ENCODE peak calls at places on chromosome 10, in four cellular contexts. One of them, this sample, is unnamed.

GRCh38 chr10:44054046-44054445 is 330.9 kb downstream of the CXCL12 start:
- DNase-seq in heart left ventricle: no peak
- DNase-seq in psoas muscle: no peak
- DNase-seq in pancreas: no peak
- DNase-seq in this sample: no peak

GRCh38 chr10:28838908-28839307 is 161.6 kb downstream of the BAMBI start:
- DNase-seq in pancreas: no peak
- DNase-seq in psoas muscle: no peak
- DNase-seq in heart left ventricle: no peak
- DNase-seq in this sample: no peak

GRCh38 chr10:33193867-33194521 is 140.5 kb downstream of the NRP1 start:
- DNase-seq in heart left ventricle: no peak
- DNase-seq in psoas muscle: no peak
- DNase-seq in pancreas: no peak
- DNase-seq in this sample: no peak

GRCh38 chr10:119462773-119463172 is 79.7 kb downstream of the RGS10 start:
- DNase-seq in psoas muscle: no peak
- DNase-seq in pancreas: no peak
- DNase-seq in heart left ventricle: no peak
- DNase-seq in this sample: no peak

GRCh38 chr10:48495282-48496045 is 109.4 kb downstream of the ARHGAP22 start:
- DNase-seq in pancreas: no peak
- DNase-seq in heart left ventricle: no peak
- DNase-seq in psoas muscle: no peak
- DNase-seq in this sample: no peak

GRCh38 chr10:44969854-44970253 is 8.8 kb downstream of the DEPP1 start:
- DNase-seq in pancreas: peak; percentile 78
- DNase-seq in psoas muscle: peak; percentile 68
- DNase-seq in heart left ventricle: no peak
- DNase-seq in this sample: no peak

GRCh38 chr10:86979296-86979818 is 11.1 kb downstream of the ADIRF start:
- DNase-seq in heart left ventricle: no peak
- DNase-seq in psoas muscle: no peak
- DNase-seq in pancreas: no peak
- DNase-seq in this sample: no peak

GRCh38 chr10:14560274-14560673 is 214.4 kb downstream of the FAM107B start:
- DNase-seq in heart left ventricle: no peak
- DNase-seq in pancreas: no peak
- DNase-seq in psoas muscle: no peak
- DNase-seq in this sample: no peak

GRCh38 chr10:30510184-30510931 is 76.4 kb downstream of the MAP3K8 start:
- DNase-seq in heart left ventricle: no peak
- DNase-seq in psoas muscle: peak; percentile 49
- DNase-seq in pancreas: no peak
- DNase-seq in this sample: peak; percentile 63

GRCh38 chr10:74949434-74949833 is 123.0 kb downstream of the KAT6B start:
- DNase-seq in psoas muscle: no peak
- DNase-seq in heart left ventricle: no peak
- DNase-seq in pancreas: no peak
- DNase-seq in this sample: no peak

GRCh38 chr10:3091346-3091787 is 24.0 kb downstream of the PFKP start:
- DNase-seq in pancreas: no peak
- DNase-seq in heart left ventricle: no peak
- DNase-seq in psoas muscle: no peak
- DNase-seq in this sample: peak; percentile 83

GRCh38 chr10:79001082-79001885 is 67.5 kb upstream of the ZMIZ1 start:
- DNase-seq in pancreas: no peak
- DNase-seq in psoas muscle: no peak
- DNase-seq in heart left ventricle: no peak
- DNase-seq in this sample: no peak

GRCh38 chr10:104201636-104202035 is 30.5 kb downstream of the CFAP43 start:
- DNase-seq in psoas muscle: no peak
- DNase-seq in pancreas: no peak
- DNase-seq in heart left ventricle: no peak
- DNase-seq in this sample: no peak

GRCh38 chr10:88228130-88228529 is 355.0 kb downstream of the RNLS start:
- DNase-seq in pancreas: no peak
- DNase-seq in psoas muscle: no peak
- DNase-seq in heart left ventricle: no peak
- DNase-seq in this sample: no peak

GRCh38 chr10:905503-905902 is 26.0 kb downstream of the LARP4B start:
- DNase-seq in heart left ventricle: no peak
- DNase-seq in pancreas: no peak
- DNase-seq in psoas muscle: no peak
- DNase-seq in this sample: no peak

GRCh38 chr10:132457328-132458070 is 60.5 kb downstream of the PWWP2B start:
- DNase-seq in heart left ventricle: no peak
- DNase-seq in pancreas: peak; percentile 56
- DNase-seq in psoas muscle: peak; percentile 16
- DNase-seq in this sample: no peak

GRCh38 chr10:87991946-87992345 is 128.5 kb downstream of the PTEN start:
- DNase-seq in psoas muscle: no peak
- DNase-seq in pancreas: no peak
- DNase-seq in heart left ventricle: no peak
- DNase-seq in this sample: no peak

GRCh38 chr10:81978238-81978637 is 103.2 kb downstream of the NRG3 start:
- DNase-seq in heart left ventricle: no peak
- DNase-seq in pancreas: no peak
- DNase-seq in psoas muscle: no peak
- DNase-seq in this sample: no peak

GRCh38 chr10:107814865-107815487 is 650.5 kb upstream of the SORCS1 start:
- DNase-seq in psoas muscle: peak; percentile 13
- DNase-seq in heart left ventricle: peak; percentile 28
- DNase-seq in pancreas: no peak
- DNase-seq in this sample: peak; percentile 36

GRCh38 chr10:91088300-91089140 is 131.9 kb upstream of the PCGF5 start:
- DNase-seq in psoas muscle: no peak
- DNase-seq in heart left ventricle: peak; percentile 47
- DNase-seq in pancreas: no peak
- DNase-seq in this sample: no peak

GRCh38 chr10:123229927-123230630 is 75.9 kb downstream of the BUB3 start:
- DNase-seq in pancreas: no peak
- DNase-seq in heart left ventricle: no peak
- DNase-seq in psoas muscle: no peak
- DNase-seq in this sample: no peak

GRCh38 chr10:130018730-130019185 is 54.7 kb upstream of the EBF3 start:
- DNase-seq in psoas muscle: no peak
- DNase-seq in pancreas: no peak
- DNase-seq in heart left ventricle: no peak
- DNase-seq in this sample: no peak

GRCh38 chr10:48509974-48510692 is 94.7 kb downstream of the ARHGAP22 start:
- DNase-seq in pancreas: no peak
- DNase-seq in psoas muscle: no peak
- DNase-seq in heart left ventricle: no peak
- DNase-seq in this sample: no peak

GRCh38 chr10:106504536-106504935 is 660.0 kb downstream of the SORCS1 start:
- DNase-seq in pancreas: no peak
- DNase-seq in heart left ventricle: no peak
- DNase-seq in psoas muscle: no peak
- DNase-seq in this sample: no peak

GRCh38 chr10:33335800-33336605 is 1.5 kb upstream of the NRP1 start:
- DNase-seq in psoas muscle: peak; percentile 75
- DNase-seq in heart left ventricle: peak; percentile 83
- DNase-seq in pancreas: peak; percentile 68
- DNase-seq in this sample: peak; percentile 55

GRCh38 chr10:61896854-61897661 is 4.4 kb upstream of the ARID5B start:
- DNase-seq in pancreas: peak; percentile 79
- DNase-seq in heart left ventricle: peak; percentile 48
- DNase-seq in psoas muscle: peak; percentile 53
- DNase-seq in this sample: peak; percentile 73

GRCh38 chr10:62732841-62733653 is 71.5 kb upstream of the ADO start:
- DNase-seq in pancreas: no peak
- DNase-seq in heart left ventricle: no peak
- DNase-seq in psoas muscle: no peak
- DNase-seq in this sample: no peak

GRCh38 chr10:1036341-1036791 is 10.7 kb upstream of the IDI2 start:
- DNase-seq in pancreas: no peak
- DNase-seq in psoas muscle: peak; percentile 37
- DNase-seq in heart left ventricle: no peak
- DNase-seq in this sample: no peak

GRCh38 chr10:103618575-103619423 is 125.3 kb downstream of the NEURL1 start:
- DNase-seq in heart left ventricle: peak; percentile 72
- DNase-seq in pancreas: no peak
- DNase-seq in psoas muscle: peak; percentile 75
- DNase-seq in this sample: peak; percentile 49

GRCh38 chr10:129658673-129659072 is 191.6 kb downstream of the MGMT start:
- DNase-seq in psoas muscle: no peak
- DNase-seq in heart left ventricle: no peak
- DNase-seq in pancreas: no peak
- DNase-seq in this sample: no peak

GRCh38 chr10:32386623-32387022 is 39.7 kb upstream of the EPC1 start:
- DNase-seq in pancreas: no peak
- DNase-seq in psoas muscle: no peak
- DNase-seq in heart left ventricle: no peak
- DNase-seq in this sample: no peak

GRCh38 chr10:124704428-124704805 is 39.8 kb downstream of the FAM53B start:
- DNase-seq in heart left ventricle: no peak
- DNase-seq in psoas muscle: no peak
- DNase-seq in pancreas: no peak
- DNase-seq in this sample: no peak
- H3K4me1 ChIP-seq in heart left ventricle: peaks cover 100% of the 10 kb centered on the region
- H3K4me1 ChIP-seq in psoas muscle: peaks cover 100% of the 10 kb centered on the region
- H3K4me1 ChIP-seq in pancreas: peaks cover 49% of the 10 kb centered on the region
- H3K4me1 ChIP-seq in this sample: peaks cover 52% of the 10 kb centered on the region

GRCh38 chr10:97601268-97602215 is 12.0 kb downstream of the C10orf62 start:
- DNase-seq in pancreas: no peak
- DNase-seq in psoas muscle: peak; percentile 79
- DNase-seq in heart left ventricle: peak; percentile 37
- DNase-seq in this sample: no peak
- H3K27ac ChIP-seq in pancreas: no peak overlapping the region
- H3K27ac ChIP-seq in psoas muscle: peak overlapping the region; percentile 80
- H3K27ac ChIP-seq in heart left ventricle: peak overlapping the region; percentile 86
- H3K27ac ChIP-seq in this sample: peak overlapping the region; percentile 27

GRCh38 chr10:72218329-72218728 is 2.3 kb upstream of the ASCC1 start:
- DNase-seq in pancreas: no peak
- DNase-seq in heart left ventricle: no peak
- DNase-seq in psoas muscle: no peak
- DNase-seq in this sample: no peak
- H3K4me3 ChIP-seq in pancreas: no peak overlapping the region
- H3K4me3 ChIP-seq in heart left ventricle: no peak overlapping the region
- H3K4me3 ChIP-seq in psoas muscle: peak overlapping the region; percentile 78
- H3K4me3 ChIP-seq in this sample: no peak overlapping the region

GRCh38 chr10:93471110-93471651 is 11.0 kb downstream of the MYOF start:
- DNase-seq in pancreas: no peak
- DNase-seq in heart left ventricle: no peak
- DNase-seq in psoas muscle: no peak
- DNase-seq in this sample: no peak
- H3K4me1 ChIP-seq in pancreas: no peaks in the 10 kb centered on the region
- H3K4me1 ChIP-seq in heart left ventricle: peaks cover 61% of the 10 kb centered on the region
- H3K4me1 ChIP-seq in psoas muscle: peaks cover 11% of the 10 kb centered on the region
- H3K4me1 ChIP-seq in this sample: peaks cover 13% of the 10 kb centered on the region

GRCh38 chr10:17859492-17860156 is 50.5 kb downstream of the MRC1 start:
- DNase-seq in heart left ventricle: no peak
- DNase-seq in pancreas: no peak
- DNase-seq in psoas muscle: no peak
- DNase-seq in this sample: no peak
- H3K27ac ChIP-seq in heart left ventricle: no peak overlapping the region
- H3K27ac ChIP-seq in pancreas: no peak overlapping the region
- H3K27ac ChIP-seq in psoas muscle: no peak overlapping the region
- H3K27ac ChIP-seq in this sample: no peak overlapping the region

This sample was measured in lung.